ENCODE peak calls at places on chromosomes 7 and 10, in seven cellular contexts. K is HCT116, Y is H1, J is K562, O is HepG2, M is SK-N-SH, R is GM12878. U is an unnamed sample.
A peak's percentile ranks its signal among the peaks of the same experiment; 100 is the strongest.

GRCh38 chr7:94067506-94067905 is 63.4 kb upstream of the BET1 start:
- DNase-seq in K (no peak), M (no peak), Y (no peak), J (no peak), R (no peak), O (no peak), U (no peak)

GRCh38 chr10:88428442-88428841 is 154.7 kb downstream of the RNLS start:
- DNase-seq in J (no peak), M (peak; percentile 4), K (peak; percentile 80), R (no peak), Y (no peak), O (no peak), U (no peak)

GRCh38 chr10:101297901-101298451 is 56.0 kb upstream of the BTRC start:
- DNase-seq in J (peak; percentile 68), K (peak; percentile 64), R (no peak), Y (peak; percentile 74), M (peak; percentile 61), O (no peak), U (peak; percentile 87)

GRCh38 chr10:59865101-59865500 is 41.3 kb downstream of the CCDC6 start:
- DNase-seq in J (peak; percentile 55), O (peak; percentile 33), K (peak; percentile 40), M (no peak), Y (peak; percentile 19), R (no peak), U (no peak)

GRCh38 chr7:43531700-43532099 is 51.2 kb upstream of the STK17A start:
- DNase-seq in Y (no peak), O (no peak), K (no peak), J (no peak), M (peak; percentile 87), R (no peak), U (no peak)

GRCh38 chr10:96700477-96701099 is 19.7 kb downstream of the PIK3AP1 start:
- DNase-seq in O (no peak), R (no peak), M (no peak), J (no peak), K (no peak), Y (no peak), U (no peak)

GRCh38 chr10:68284597-68284996 is 47.3 kb upstream of the HNRNPH3 start:
- DNase-seq in Y (no peak), O (no peak), K (no peak), J (no peak), R (no peak), M (no peak), U (no peak)

GRCh38 chr7:83166-83840 is 109.1 kb upstream of the FAM20C start:
- DNase-seq in O (no peak), R (no peak), M (no peak), Y (no peak), K (no peak), J (no peak), U (no peak)

GRCh38 chr7:5528071-5528814 is 104.6 kb upstream of the TNRC18 start:
- DNase-seq in Y (no peak), J (no peak), O (no peak), M (no peak), R (no peak), K (no peak), U (no peak)

GRCh38 chr7:158377800-158378623 is 209.6 kb downstream of the PTPRN2 start:
- DNase-seq in Y (no peak), O (peak; percentile 18), K (no peak), R (no peak), M (no peak), J (no peak), U (peak; percentile 15)

GRCh38 chr7:102415685-102416225 is 17.6 kb upstream of the ORAI2 start:
- DNase-seq in Y (no peak), O (no peak), K (no peak), J (no peak), M (peak; percentile 61), R (no peak), U (no peak)

GRCh38 chr10:111837985-111838384 is 345.6 kb downstream of the GPAM start:
- DNase-seq in R (no peak), Y (no peak), K (no peak), M (no peak), J (no peak), O (no peak), U (no peak)

GRCh38 chr7:135291809-135292253 is 58.2 kb downstream of the STRA8 start:
- DNase-seq in J (no peak), K (no peak), O (peak; percentile 7), M (no peak), R (no peak), Y (no peak), U (no peak)

GRCh38 chr10:77780180-77780579 is 142.6 kb upstream of the KCNMA1 start:
- DNase-seq in O (no peak), R (no peak), M (no peak), K (no peak), J (no peak), Y (no peak), U (no peak)

GRCh38 chr10:72321248-72322029 is 33.3 kb downstream of the DNAJB12 start:
- DNase-seq in O (no peak), R (no peak), K (no peak), Y (no peak), J (peak; percentile 80), M (no peak), U (no peak)

GRCh38 chr7:93923946-93924345 is 2.4 kb downstream of the GNG11 start:
- DNase-seq in O (no peak), R (no peak), J (no peak), K (no peak), M (no peak), Y (no peak), U (no peak)

GRCh38 chr10:132272061-132272766 is 35.5 kb downstream of the STK32C start:
- DNase-seq in R (no peak), Y (no peak), M (no peak), O (no peak), K (no peak), J (no peak), U (no peak)

GRCh38 chr7:40268836-40269235 is 134.0 kb downstream of the SUGCT start:
- DNase-seq in M (no peak), O (no peak), K (no peak), Y (no peak), R (no peak), J (no peak), U (no peak)

GRCh38 chr7:116610210-116610609 is 61.8 kb upstream of the MET start:
- DNase-seq in R (no peak), J (no peak), M (no peak), Y (no peak), O (no peak), K (no peak), U (no peak)

GRCh38 chr10:68133553-68133952 is 24.3 kb downstream of the MYPN start:
- DNase-seq in Y (no peak), K (no peak), M (no peak), O (no peak), R (no peak), J (no peak), U (no peak)

GRCh38 chr10:9668411-9668810 is 1349.3 kb upstream of the CELF2 start:
- DNase-seq in K (no peak), O (no peak), M (no peak), J (no peak), Y (no peak), R (no peak), U (no peak)

GRCh38 chr7:50274361-50274760 is 30.2 kb upstream of the IKZF1 start:
- DNase-seq in R (no peak), O (no peak), Y (no peak), J (no peak), K (no peak), M (no peak), U (no peak)

GRCh38 chr10:101646369-101646768 is 48.6 kb downstream of the FBXW4 start:
- DNase-seq in Y (no peak), R (no peak), M (no peak), J (no peak), O (no peak), K (no peak), U (no peak)

GRCh38 chr7:43522406-43523156 is 60.3 kb upstream of the STK17A start:
- DNase-seq in K (no peak), O (no peak), J (no peak), M (no peak), Y (no peak), R (no peak), U (peak; percentile 70)

GRCh38 chr7:371779-372545 is 82.0 kb downstream of the FOXL3 start:
- DNase-seq in O (no peak), K (no peak), Y (no peak), R (no peak), M (no peak), J (no peak), U (no peak)

GRCh38 chr10:130555411-130555750 is 419.2 kb downstream of the GLRX3 start:
- DNase-seq in Y (no peak), R (no peak), O (no peak), K (no peak), J (no peak), M (no peak), U (no peak)

GRCh38 chr10:13847201-13847631 is 260.5 kb downstream of the PRPF18 start:
- DNase-seq in K (no peak), O (no peak), M (peak; percentile 56), Y (no peak), J (peak; percentile 12), R (no peak), U (no peak)

GRCh38 chr7:44760034-44760580 is 11.5 kb downstream of the ZMIZ2 start:
- DNase-seq in K (no peak), M (no peak), Y (no peak), R (no peak), J (no peak), O (no peak), U (no peak)

GRCh38 chr7:77653572-77653971 is 42.7 kb upstream of the RSBN1L start:
- DNase-seq in M (no peak), Y (no peak), R (no peak), K (no peak), J (no peak), O (no peak), U (peak; percentile 56)

GRCh38 chr7:16619979-16620408 is 25.6 kb downstream of the ANKMY2 start:
- DNase-seq in R (peak; percentile 5), K (no peak), J (no peak), O (no peak), M (no peak), Y (no peak), U (no peak)
- TF ChIP-seq JUND in R (no peak), K (no peak), J (no peak), O (no peak), M (no peak), Y (no peak), U (no peak)

GRCh38 chr7:153036396-153037063 is 277.0 kb downstream of the ACTR3B start:
- DNase-seq in O (no peak), R (no peak), M (no peak), K (no peak), Y (no peak), J (no peak), U (no peak)
- TF ChIP-seq JUND in O (no peak), R (no peak), M (no peak), K (no peak), Y (no peak), J (no peak), U (no peak)

GRCh38 chr10:21523007-21523406 is 2.5 kb downstream of the SKIDA1 start:
- DNase-seq in J (no peak), R (no peak), O (no peak), M (no peak), K (no peak), Y (no peak), U (no peak)
- TF ChIP-seq JUND in J (no peak), R (no peak), O (no peak), M (no peak), K (no peak), Y (no peak), U (no peak)

DNA sequence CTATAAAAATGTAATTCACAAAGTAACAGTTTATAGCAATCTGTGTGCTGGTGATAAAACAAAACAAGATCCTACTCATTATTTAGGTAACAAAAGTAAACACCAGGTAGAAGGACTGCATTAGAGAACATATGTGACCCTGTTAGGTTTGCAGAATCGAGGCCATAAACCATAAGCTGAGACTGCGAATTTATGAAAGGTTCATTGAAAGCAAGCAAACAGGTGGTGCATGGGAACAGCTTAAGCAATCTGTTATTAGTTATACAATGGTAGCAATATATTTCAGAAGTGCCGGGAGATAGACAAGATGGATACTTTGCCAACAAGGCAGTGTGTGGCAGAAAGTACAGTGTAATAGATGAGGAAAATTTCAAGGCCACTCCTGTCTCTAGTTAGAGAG is 23.5 kb upstream of the FAM133B start:
- DNase-seq in O (no peak), M (no peak), R (no peak), Y (no peak), J (no peak), K (no peak), U (no peak)
- TF ChIP-seq JUND in O (no peak), M (no peak), R (no peak), Y (no peak), J (no peak), K (no peak), U (no peak)

U was measured in T47D.